ENCODE peak calls at places on chromosomes 4 and X, in six cellular contexts. One of them, this sample, is unnamed.

GRCh38 chr4:73070072-73070385 is 513 bp upstream of the COX18 start:
- DNase-seq in PC-3: no peak
- DNase-seq in A549: no peak
- DNase-seq in psoas muscle: no peak
- DNase-seq in upper lobe of right lung: no peak
- DNase-seq in AG10803: peak; percentile 3
- DNase-seq in this sample: peak; percentile 25

GRCh38 chr4:2685541-2685940 is 70.6 kb downstream of the TNIP2 start:
- DNase-seq in AG10803: peak; percentile 34
- DNase-seq in upper lobe of right lung: no peak
- DNase-seq in PC-3: no peak
- DNase-seq in psoas muscle: no peak
- DNase-seq in A549: no peak
- DNase-seq in this sample: no peak

GRCh38 chr4:96092151-96092705 is 252.3 kb downstream of the PDHA2 start:
- DNase-seq in psoas muscle: no peak
- DNase-seq in A549: no peak
- DNase-seq in PC-3: no peak
- DNase-seq in AG10803: no peak
- DNase-seq in upper lobe of right lung: no peak
- DNase-seq in this sample: no peak

GRCh38 chr4:8322794-8323704 is 53.5 kb downstream of the HTRA3 start:
- DNase-seq in psoas muscle: peak; percentile 36
- DNase-seq in AG10803: no peak
- DNase-seq in A549: no peak
- DNase-seq in upper lobe of right lung: no peak
- DNase-seq in PC-3: no peak
- DNase-seq in this sample: no peak

GRCh38 chr4:102036619-102037376 is 246.3 kb downstream of the BANK1 start:
- DNase-seq in upper lobe of right lung: no peak
- DNase-seq in PC-3: no peak
- DNase-seq in AG10803: peak; percentile 49
- DNase-seq in A549: no peak
- DNase-seq in psoas muscle: no peak
- DNase-seq in this sample: no peak

GRCh38 chrX:132638313-132638712 is 149.5 kb upstream of the MBNL3 start:
- DNase-seq in A549: no peak
- DNase-seq in PC-3: no peak
- DNase-seq in upper lobe of right lung: no peak
- DNase-seq in AG10803: no peak
- DNase-seq in psoas muscle: no peak
- DNase-seq in this sample: no peak

GRCh38 chr4:77076889-77077635 is 1.3 kb upstream of the CCNI start:
- DNase-seq in A549: no peak
- DNase-seq in upper lobe of right lung: no peak
- DNase-seq in AG10803: no peak
- DNase-seq in psoas muscle: no peak
- DNase-seq in PC-3: no peak
- DNase-seq in this sample: no peak

GRCh38 chrX:110418220-110418856 is 59.7 kb downstream of the RTL9 start:
- DNase-seq in upper lobe of right lung: peak; percentile 60
- DNase-seq in psoas muscle: no peak
- DNase-seq in AG10803: peak; percentile 72
- DNase-seq in PC-3: peak; percentile 67
- DNase-seq in A549: peak; percentile 59
- DNase-seq in this sample: no peak

GRCh38 chrX:107669885-107670628 is 41.7 kb downstream of the PRPS1 start:
- DNase-seq in A549: no peak
- DNase-seq in AG10803: no peak
- DNase-seq in PC-3: no peak
- DNase-seq in psoas muscle: no peak
- DNase-seq in upper lobe of right lung: no peak
- DNase-seq in this sample: no peak

GRCh38 chr4:124851741-124852140 is 139.2 kb upstream of the ANKRD50 start:
- DNase-seq in PC-3: peak; percentile 53
- DNase-seq in A549: no peak
- DNase-seq in AG10803: no peak
- DNase-seq in upper lobe of right lung: no peak
- DNase-seq in psoas muscle: no peak
- DNase-seq in this sample: no peak

GRCh38 chr4:581753-582361 is 5.8 kb upstream of the TMEM271 start:
- DNase-seq in upper lobe of right lung: no peak
- DNase-seq in psoas muscle: no peak
- DNase-seq in AG10803: no peak
- DNase-seq in PC-3: no peak
- DNase-seq in A549: no peak
- DNase-seq in this sample: no peak

GRCh38 chrX:110373310-110373709 is 14.7 kb downstream of the RTL9 start:
- DNase-seq in PC-3: no peak
- DNase-seq in AG10803: no peak
- DNase-seq in A549: no peak
- DNase-seq in psoas muscle: no peak
- DNase-seq in upper lobe of right lung: no peak
- DNase-seq in this sample: no peak

GRCh38 chrX:53186363-53186762 is 38.6 kb downstream of the KDM5C start:
- DNase-seq in upper lobe of right lung: no peak
- DNase-seq in psoas muscle: no peak
- DNase-seq in AG10803: peak; percentile 19
- DNase-seq in A549: no peak
- DNase-seq in PC-3: peak; percentile 79
- DNase-seq in this sample: no peak

GRCh38 chr4:32519060-32519459 is 1798.9 kb downstream of the PCDH7 start:
- DNase-seq in psoas muscle: no peak
- DNase-seq in AG10803: no peak
- DNase-seq in PC-3: no peak
- DNase-seq in A549: no peak
- DNase-seq in upper lobe of right lung: no peak
- DNase-seq in this sample: no peak

GRCh38 chr4:176357359-176358082 is 37.8 kb downstream of the SPCS3 start:
- DNase-seq in AG10803: peak; percentile 26
- DNase-seq in upper lobe of right lung: no peak
- DNase-seq in psoas muscle: no peak
- DNase-seq in PC-3: no peak
- DNase-seq in A549: no peak
- DNase-seq in this sample: peak; percentile 63
- H3K4me3 ChIP-seq in AG10803: no peak overlapping the region
- H3K4me3 ChIP-seq in upper lobe of right lung: no peak overlapping the region
- H3K4me3 ChIP-seq in psoas muscle: no peak overlapping the region
- H3K4me3 ChIP-seq in PC-3: no peak overlapping the region
- H3K4me3 ChIP-seq in A549: no peak overlapping the region
- H3K4me3 ChIP-seq in this sample: no peak overlapping the region

GRCh38 chr4:59608466-59608865 is 1591.7 kb upstream of the ADGRL3 start:
- DNase-seq in PC-3: peak; percentile 13
- DNase-seq in A549: no peak
- DNase-seq in upper lobe of right lung: no peak
- DNase-seq in psoas muscle: no peak
- DNase-seq in AG10803: peak; percentile 5
- DNase-seq in this sample: no peak
- TF ChIP-seq CTCF in PC-3: no peak
- TF ChIP-seq CTCF in A549: no peak
- TF ChIP-seq CTCF in upper lobe of right lung: no peak
- TF ChIP-seq CTCF in psoas muscle: no peak
- TF ChIP-seq CTCF in AG10803: no peak
- TF ChIP-seq CTCF in this sample: no peak

GRCh38 chrX:63855896-63856295 is 70.9 kb upstream of the ARHGEF9 start:
- DNase-seq in AG10803: peak; percentile 72
- DNase-seq in PC-3: no peak
- DNase-seq in A549: no peak
- DNase-seq in upper lobe of right lung: no peak
- DNase-seq in psoas muscle: no peak
- DNase-seq in this sample: no peak
- H3K4me3 ChIP-seq in AG10803: no peak overlapping the region
- H3K4me3 ChIP-seq in PC-3: no peak overlapping the region
- H3K4me3 ChIP-seq in A549: no peak overlapping the region
- H3K4me3 ChIP-seq in upper lobe of right lung: no peak overlapping the region
- H3K4me3 ChIP-seq in psoas muscle: no peak overlapping the region
- H3K4me3 ChIP-seq in this sample: no peak overlapping the region

GRCh38 chr4:183072181-183072580 is 26.9 kb upstream of the WWC2 start:
- DNase-seq in psoas muscle: no peak
- DNase-seq in AG10803: peak; percentile 56
- DNase-seq in upper lobe of right lung: no peak
- DNase-seq in A549: no peak
- DNase-seq in PC-3: no peak
- DNase-seq in this sample: no peak

GRCh38 chr4:183074288-183074990 is 24.6 kb upstream of the WWC2 start:
- DNase-seq in PC-3: no peak
- DNase-seq in AG10803: peak; percentile 86
- DNase-seq in psoas muscle: no peak
- DNase-seq in upper lobe of right lung: no peak
- DNase-seq in A549: no peak
- DNase-seq in this sample: no peak

GRCh38 chr4:183078634-183079033 is 20.4 kb upstream of the WWC2 start:
- DNase-seq in psoas muscle: no peak
- DNase-seq in upper lobe of right lung: no peak
- DNase-seq in PC-3: no peak
- DNase-seq in AG10803: no peak
- DNase-seq in A549: no peak
- DNase-seq in this sample: no peak

GRCh38 chr4:183071222-183071621 is 27.8 kb upstream of the WWC2 start:
- DNase-seq in psoas muscle: no peak
- DNase-seq in PC-3: no peak
- DNase-seq in AG10803: no peak
- DNase-seq in A549: no peak
- DNase-seq in upper lobe of right lung: no peak
- DNase-seq in this sample: no peak

GRCh38 chr4:183073838-183074145 is 25.3 kb upstream of the WWC2 start:
- DNase-seq in psoas muscle: no peak
- DNase-seq in upper lobe of right lung: no peak
- DNase-seq in AG10803: no peak
- DNase-seq in PC-3: no peak
- DNase-seq in A549: no peak
- DNase-seq in this sample: no peak
- TF ChIP-seq CTCF in psoas muscle: no peak
- TF ChIP-seq CTCF in upper lobe of right lung: no peak
- TF ChIP-seq CTCF in AG10803: no peak
- TF ChIP-seq CTCF in PC-3: no peak
- TF ChIP-seq CTCF in A549: peak; percentile 20
- TF ChIP-seq CTCF in this sample: no peak

This sample was measured in GM12864.